ENCODE peak calls at places on chromosomes 12 and 14, in ten cellular contexts. Y is GM23248; M is tibial artery; A is IMR-90; I is skeletal muscle cell; H is GM12865; B is CD8-positive, alpha-beta memory T cell; X is neural progenitor cell; U is OCI-LY7; S is mammary epithelial cell. Q is an unnamed sample.

GRCh38 chr12:115046805-115047204 is 362.8 kb upstream of the TBX3 start:
- DNase-seq in S (no peak), U (peak), I (no peak), H (no peak), A (no peak), X (no peak), B (no peak), Y (no peak), M (no peak), Q (no peak)

GRCh38 chr14:61925043-61925442 is 162.8 kb downstream of the SNAPC1 start:
- DNase-seq in U (peak), Y (peak), B (peak), I (no peak), H (peak), S (peak), A (peak), M (no peak), X (peak), Q (no peak)

GRCh38 chr12:58341791-58342190 is 400.4 kb downstream of the ATP23 start:
- DNase-seq in A (peak), H (no peak), I (peak), S (no peak), X (no peak), B (no peak), Y (peak), M (no peak), U (no peak), Q (no peak)

GRCh38 chr14:59213368-59214315 is 25.2 kb downstream of the DAAM1 start:
- DNase-seq in A (peak), Y (no peak), I (peak), S (no peak), M (no peak), X (no peak), H (no peak), B (no peak), U (no peak), Q (no peak)

GRCh38 chr12:82708507-82708906 is 21.8 kb downstream of the TMTC2 start:
- DNase-seq in U (no peak), A (no peak), M (no peak), I (no peak), B (no peak), Y (peak), S (no peak), X (peak), H (no peak), Q (no peak)

GRCh38 chr12:32891956-32892355 is 4.6 kb downstream of the PKP2 start:
- DNase-seq in I (no peak), Y (peak), A (no peak), H (no peak), B (no peak), U (no peak), M (no peak), X (peak), S (peak), Q (no peak)

GRCh38 chr12:51827925-51828818 is 20.3 kb downstream of the FIGNL2 start:
- DNase-seq in M (no peak), I (no peak), U (no peak), B (no peak), Y (peak), H (peak), X (no peak), A (peak), S (peak), Q (no peak)

GRCh38 chr14:81166126-81166525 is 54.6 kb downstream of the GTF2A1 start:
- DNase-seq in H (no peak), A (no peak), X (no peak), B (no peak), U (no peak), Y (no peak), I (no peak), S (no peak), M (no peak), Q (no peak)

GRCh38 chr12:43294147-43294546 is 257.9 kb downstream of the ADAMTS20 start:
- DNase-seq in M (no peak), U (no peak), S (no peak), Y (no peak), B (no peak), I (no peak), A (no peak), H (no peak), X (no peak), Q (no peak)

GRCh38 chr12:105933671-105934665 is 204.8 kb downstream of the NUAK1 start:
- DNase-seq in M (peak), H (no peak), S (peak), Y (peak), A (peak), B (no peak), X (no peak), I (peak), U (no peak), Q (no peak)

GRCh38 chr12:24039113-24039525 is 89.6 kb upstream of the SOX5 start:
- DNase-seq in M (no peak), S (peak), U (no peak), X (no peak), B (no peak), Y (peak), H (no peak), I (peak), A (peak), Q (no peak)

GRCh38 chr12:113092478-113093408 is 36.2 kb downstream of the DTX1 start:
- DNase-seq in A (no peak), B (no peak), H (peak), S (no peak), I (no peak), U (peak), M (no peak), X (peak), Y (peak), Q (peak)

GRCh38 chr12:111322336-111323250 is 46.3 kb downstream of the PHETA1 start:
- DNase-seq in A (no peak), U (no peak), I (no peak), S (no peak), X (no peak), M (no peak), Y (peak), B (no peak), H (no peak), Q (no peak)

GRCh38 chr12:27973487-27973890 is 956 bp upstream of the PTHLH start:
- DNase-seq in S (no peak), I (no peak), H (no peak), U (no peak), A (peak), M (no peak), Y (peak), X (no peak), B (no peak), Q (no peak)

GRCh38 chr12:125186471-125187147 is 121.4 kb downstream of the AACS start:
- DNase-seq in U (peak), B (no peak), X (peak), Y (peak), H (no peak), S (peak), I (no peak), M (no peak), A (no peak), Q (no peak)

GRCh38 chr12:51470116-51470515 is 45.5 kb downstream of the SLC4A8 start:
- DNase-seq in A (no peak), S (no peak), H (no peak), I (no peak), Y (no peak), B (no peak), X (no peak), U (no peak), M (no peak), Q (no peak)

DNA sequence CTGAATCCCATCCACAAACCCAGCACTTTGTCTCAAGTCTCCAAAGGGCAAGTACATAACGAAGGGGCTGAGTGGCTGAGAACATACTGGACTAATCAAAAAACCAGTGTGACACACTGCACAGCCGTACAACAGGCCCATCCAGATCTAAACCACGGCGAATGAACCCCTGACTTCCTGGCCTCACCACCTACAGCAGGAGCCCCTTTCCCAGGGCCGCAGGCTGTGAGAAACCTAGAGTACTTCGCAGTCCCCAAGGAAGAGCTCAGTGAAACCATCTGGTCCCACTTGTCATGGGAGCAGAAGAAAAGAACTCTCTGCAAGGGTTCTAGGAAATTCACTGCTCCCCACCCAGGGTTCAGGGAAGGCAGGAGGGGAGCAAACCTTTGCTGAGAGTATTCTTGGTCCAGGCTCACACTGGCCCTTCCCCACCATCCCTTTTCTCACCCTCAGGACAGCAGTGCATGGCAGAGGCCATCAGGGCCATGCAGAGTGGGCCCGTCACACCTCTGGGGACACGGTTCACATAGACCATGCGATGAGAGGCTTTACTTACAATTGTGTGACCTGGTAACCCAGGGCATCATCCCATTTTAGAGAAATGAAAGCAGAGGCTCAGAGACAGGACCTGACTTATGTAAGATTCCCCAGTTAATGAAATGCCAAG is 192.8 kb downstream of the BCL11B start:
- DNase-seq in Y (no peak), X (no peak), U (no peak), S (no peak), H (no peak), M (no peak), B (no peak), I (no peak), A (no peak), Q (no peak)
- H3K4me3 ChIP-seq in Y (no peak), X (no peak), U (no peak), S (no peak), H (no peak), M (no peak), B (no peak), I (no peak), A (no peak), Q (no peak)

DNA sequence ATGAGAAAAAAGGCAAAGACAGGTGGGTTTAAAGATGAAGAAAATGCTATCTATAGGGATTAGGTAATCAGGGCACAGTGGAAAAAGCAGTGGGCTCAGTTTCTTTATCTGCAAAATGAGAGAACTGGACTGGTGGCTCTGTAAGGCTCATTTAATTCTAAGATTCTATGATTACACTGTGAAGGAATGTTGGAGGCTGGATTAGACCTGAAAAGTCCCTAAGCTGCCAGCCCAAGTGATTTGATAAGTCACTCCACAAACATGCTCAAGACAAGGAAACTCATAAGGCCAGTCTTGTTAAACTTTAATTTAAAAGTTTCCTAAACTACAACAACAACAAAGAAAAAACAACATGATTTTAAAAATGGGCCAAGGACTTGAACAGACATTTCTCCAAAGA is 75.1 kb downstream of the DCAF5 start:
- DNase-seq in M (no peak), S (peak), X (no peak), Y (peak), H (no peak), U (no peak), A (peak), I (no peak), B (no peak), Q (no peak)
- H3K4me3 ChIP-seq in M (no peak), S (no peak), X (no peak), Y (peak), H (no peak), U (no peak), A (no peak), I (no peak), B (no peak), Q (no peak)

GRCh38 chr12:6830286-6830892 is 2.2 kb downstream of the P3H3 start:
- DNase-seq in Y (no peak), X (no peak), H (no peak), I (no peak), M (no peak), B (no peak), A (no peak), S (no peak), U (no peak), Q (no peak)
- H3K4me3 ChIP-seq in Y (peak), X (no peak), H (no peak), I (peak), M (no peak), B (no peak), A (no peak), S (no peak), U (no peak), Q (no peak)

GRCh38 chr12:46774011-46774633 is 51.7 kb downstream of the SLC38A4 start:
- DNase-seq in I (no peak), H (no peak), S (no peak), M (no peak), U (no peak), B (no peak), X (no peak), A (peak), Y (peak), Q (no peak)
- H3K4me3 ChIP-seq in I (no peak), H (no peak), S (no peak), M (no peak), U (no peak), B (no peak), X (no peak), A (no peak), Y (peak), Q (no peak)

GRCh38 chr12:121034906-121035305 is 4.1 kb downstream of the OASL start:
- DNase-seq in X (no peak), A (no peak), I (no peak), M (no peak), Y (no peak), H (no peak), S (no peak), B (no peak), U (no peak), Q (no peak)
- H3K4me3 ChIP-seq in X (no peak), A (no peak), I (no peak), M (no peak), Y (no peak), H (no peak), S (no peak), B (peak), U (no peak), Q (no peak)

GRCh38 chr12:49944718-49945117 is 5.8 kb upstream of the AQP2 start:
- DNase-seq in S (no peak), I (no peak), H (no peak), X (no peak), M (no peak), Y (no peak), U (no peak), A (no peak), B (no peak), Q (no peak)
- H3K4me3 ChIP-seq in S (no peak), I (no peak), H (no peak), X (no peak), M (no peak), Y (no peak), U (no peak), A (no peak), B (no peak), Q (no peak)

GRCh38 chr14:87250992-87251391 is 742.0 kb downstream of the GALC start:
- DNase-seq in B (no peak), U (no peak), I (no peak), X (no peak), M (no peak), H (no peak), Y (no peak), S (no peak), A (no peak), Q (no peak)
- H3K4me3 ChIP-seq in B (no peak), U (no peak), I (no peak), X (no peak), M (no peak), H (no peak), Y (no peak), S (no peak), A (no peak), Q (no peak)

GRCh38 chr12:53107122-53107521 is 3.8 kb downstream of the SOAT2 start:
- DNase-seq in M (no peak), X (no peak), A (no peak), S (no peak), Y (no peak), U (no peak), B (no peak), I (no peak), H (no peak), Q (no peak)

GRCh38 chr12:53102883-53103807 is at the start of gene SOAT2:
- DNase-seq in Y (no peak), I (no peak), H (peak), M (no peak), A (no peak), B (peak), X (no peak), U (peak), S (no peak), Q (peak)

GRCh38 chr12:53103860-53104305 is 597 bp downstream of the SOAT2 start:
- DNase-seq in S (no peak), Y (no peak), B (no peak), I (no peak), M (no peak), U (peak), H (peak), X (no peak), A (no peak), Q (no peak)

GRCh38 chr12:53105712-53106439 is 2.6 kb downstream of the SOAT2 start:
- DNase-seq in Y (no peak), X (no peak), B (no peak), U (no peak), A (no peak), H (no peak), I (no peak), S (no peak), M (no peak), Q (no peak)

DNA sequence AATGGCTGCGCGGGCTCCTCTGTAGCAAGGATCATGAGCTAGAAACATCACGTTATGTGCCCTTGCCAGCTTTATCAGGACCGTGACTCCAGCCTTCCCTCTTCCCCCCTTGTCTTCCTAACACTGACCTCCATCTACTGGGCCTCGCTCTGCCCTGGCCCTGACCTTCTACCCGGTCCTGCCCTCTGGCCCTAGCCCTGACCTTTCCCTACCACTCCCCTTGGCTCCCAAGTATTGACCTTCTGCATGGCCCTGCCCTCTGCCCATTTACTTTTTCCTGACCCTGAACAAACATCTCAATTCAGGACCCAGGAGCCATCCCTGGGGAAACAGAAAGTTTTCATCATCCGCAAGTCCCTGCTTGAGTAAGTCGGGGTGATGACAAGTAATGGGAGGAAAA is 2.0 kb downstream of the SOAT2 start:
- DNase-seq in A (no peak), B (no peak), X (no peak), I (no peak), U (no peak), H (no peak), S (no peak), Y (no peak), M (no peak), Q (no peak)
- H3K4me3 ChIP-seq in A (no peak), B (no peak), X (no peak), I (no peak), U (no peak), H (no peak), S (no peak), Y (no peak), M (no peak), Q (no peak)

DNA sequence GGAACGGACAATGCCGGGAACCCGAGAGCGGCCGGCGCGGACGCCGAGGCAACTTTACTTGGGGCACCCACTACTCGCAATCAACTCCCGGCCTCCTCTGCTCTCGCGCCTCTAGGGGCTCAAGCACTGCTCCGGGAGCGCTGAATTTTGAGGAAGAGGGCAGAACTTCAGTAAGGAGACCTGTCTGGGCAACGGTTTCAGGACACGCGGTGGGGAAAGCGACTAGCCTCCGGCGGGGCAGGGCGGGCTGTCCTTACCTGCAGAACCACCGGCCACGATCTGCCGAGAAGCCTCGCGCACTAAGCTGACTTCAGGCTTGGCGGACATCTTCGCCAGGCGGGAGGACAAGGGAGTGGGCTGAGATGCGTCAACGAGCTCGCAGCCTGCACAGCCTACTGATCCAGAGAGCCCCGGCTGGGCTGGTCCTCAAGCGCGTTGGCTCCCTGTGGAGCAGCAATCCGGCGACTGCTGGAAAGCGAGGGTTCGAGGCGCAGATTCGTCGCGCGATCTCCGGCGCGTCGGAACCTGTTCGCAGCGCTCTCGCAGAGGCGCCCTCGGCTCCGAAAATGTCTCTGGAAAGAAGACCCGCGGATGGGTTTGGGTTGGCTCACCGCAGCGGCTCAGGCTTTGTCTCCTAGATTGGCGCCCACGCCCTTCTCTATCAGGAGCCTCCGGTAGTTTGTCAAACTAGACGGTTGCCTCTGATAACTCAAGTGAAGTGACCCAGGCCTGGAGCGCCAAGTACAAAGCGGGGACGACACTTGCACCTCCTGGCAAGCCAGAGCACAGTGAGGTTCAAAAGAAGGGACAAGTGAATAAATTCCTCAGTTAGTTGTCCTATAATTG is at the start of gene SLC25A21:
- DNase-seq in U (no peak), B (no peak), S (peak), X (peak), M (peak), H (no peak), A (peak), I (peak), Y (peak), Q (peak)
- H3K4me3 ChIP-seq in U (no peak), B (no peak), S (peak), X (peak), M (peak), H (no peak), A (peak), I (peak), Y (peak), Q (peak)